ENCODE peak calls at places on chromosomes 11 and 22, in six cellular contexts. U is activated T-cell treated with anti-CD3 and anti-CD28 coated beads, Interleukin-2, amount 50 U/mL, for 72 hours; C is foreskin keratinocyte; T is stimulated activated naive B cell treated with anti-CD40 and anti-IgM and Interleukin-4, amounts not matched to agents 10 μg/mL and 1 μg/mL and 100 μg/mL, for 72 hours; P is WTC11; L is mucosa of descending colon. S is an unnamed sample.

GRCh38 chr11:15142838-15143237 is 28.1 kb downstream of the INSC start:
- ATAC-seq in T (no peak), P (no peak), C (no peak), L (no peak), U (no peak), S (no peak)

GRCh38 chr22:30205281-30206115 is 41.1 kb downstream of the LIF start:
- ATAC-seq in T (no peak), U (no peak), L (no peak), C (no peak), P (no peak), S (no peak)

GRCh38 chr22:43289551-43289963 is 53.6 kb downstream of the SCUBE1 start:
- ATAC-seq in T (no peak), C (no peak), U (no peak), L (no peak), P (no peak), S (no peak)

GRCh38 chr11:100866453-100866852 is 179.4 kb downstream of the ARHGAP42 start:
- ATAC-seq in C (peak), P (no peak), U (no peak), T (peak), L (no peak), S (peak)

GRCh38 chr11:820655-821512 is 2.2 kb downstream of the PNPLA2 start:
- ATAC-seq in C (no peak), P (no peak), L (peak), U (no peak), T (no peak), S (no peak)

GRCh38 chr22:43520632-43521039 is 108.8 kb downstream of the MPPED1 start:
- ATAC-seq in L (no peak), U (peak), T (peak), P (no peak), C (no peak), S (peak)

GRCh38 chr11:75518771-75519653 is 6.7 kb downstream of the GDPD5 start:
- ATAC-seq in U (no peak), L (no peak), P (no peak), C (no peak), T (no peak), S (no peak)

GRCh38 chr11:121544956-121545355 is 92.2 kb upstream of the SORL1-AS1 start:
- ATAC-seq in L (no peak), C (no peak), T (peak), U (peak), P (no peak), S (no peak)

GRCh38 chr22:31079095-31079642 is 1.9 kb upstream of the SMTN start:
- ATAC-seq in P (peak), L (peak), C (no peak), U (no peak), T (no peak), S (no peak)

GRCh38 chr22:39641660-39642059 is 71.1 kb downstream of the CACNA1I start:
- ATAC-seq in T (no peak), P (no peak), U (no peak), C (no peak), L (no peak), S (no peak)

GRCh38 chr11:14972581-14973490 is 685 bp upstream of the CALCA start:
- ATAC-seq in T (no peak), P (no peak), L (no peak), C (no peak), U (peak), S (no peak)

GRCh38 chr11:69826773-69827172 is 7.6 kb upstream of the FGF3 start:
- ATAC-seq in P (no peak), C (no peak), L (no peak), U (no peak), T (no peak), S (no peak)

GRCh38 chr11:1122356-1123002 is 35.3 kb upstream of the MUC5AC start:
- ATAC-seq in U (no peak), C (no peak), P (no peak), T (no peak), L (no peak), S (no peak)

GRCh38 chr11:106379265-106379664 is 301.8 kb downstream of the AASDHPPT start:
- ATAC-seq in U (no peak), T (no peak), P (no peak), L (no peak), C (no peak), S (no peak)

GRCh38 chr11:82546556-82547162 is 187.0 kb downstream of the FAM181B start:
- ATAC-seq in C (no peak), L (no peak), P (peak), T (no peak), U (no peak), S (no peak)

GRCh38 chr22:41563051-41563711 is 2.4 kb downstream of the CSDC2 start:
- ATAC-seq in L (no peak), U (no peak), T (no peak), P (no peak), C (peak), S (no peak)

GRCh38 chr11:68362801-68363379 is 50.5 kb downstream of the LRP5 start:
- ATAC-seq in T (no peak), P (no peak), L (no peak), U (no peak), C (no peak), S (no peak)

GRCh38 chr22:46953968-46954755 is 191.7 kb downstream of the TBC1D22A start:
- ATAC-seq in L (no peak), C (no peak), U (no peak), P (peak), T (no peak), S (no peak)

GRCh38 chr22:45317551-45318167 is 7.9 kb downstream of the FAM118A start:
- ATAC-seq in L (peak), T (no peak), C (peak), U (no peak), P (peak), S (no peak)

GRCh38 chr22:41661088-41661487 is 27.6 kb downstream of the SNU13 start:
- ATAC-seq in L (no peak), P (no peak), C (no peak), U (no peak), T (no peak), S (no peak)

GRCh38 chr22:37427128-37427710 is at the start of gene ELFN2:
- ATAC-seq in C (no peak), T (no peak), L (no peak), U (no peak), P (no peak), S (no peak)

GRCh38 chr11:61526956-61527731 is 18.6 kb downstream of the LRRC10B start:
- ATAC-seq in P (no peak), L (no peak), C (no peak), T (no peak), U (no peak), S (no peak)

GRCh38 chr22:22721681-22722309 is 77.4 kb downstream of the GGTLC2 start:
- ATAC-seq in P (no peak), C (peak), L (peak), U (peak), T (peak), S (peak)

GRCh38 chr22:25374871-25375270 is 155.4 kb downstream of the CRYBB2 start:
- ATAC-seq in T (no peak), P (no peak), C (no peak), L (peak), U (no peak), S (no peak)

GRCh38 chr22:26713823-26714449 is 56.5 kb downstream of the MIAT start:
- ATAC-seq in U (no peak), T (no peak), P (no peak), C (no peak), L (no peak), S (no peak)

GRCh38 chr22:30472994-30473720 is 1.3 kb upstream of the SEC14L3 start:
- ATAC-seq in P (no peak), T (no peak), L (no peak), U (no peak), C (no peak), S (no peak)

GRCh38 chr11:34080609-34081008 is 24.8 kb upstream of the NAT10 start:
- ATAC-seq in U (no peak), C (no peak), T (no peak), L (no peak), P (no peak), S (no peak)

GRCh38 chr11:111845256-111846028 is 25.9 kb downstream of the ALG9 start:
- ATAC-seq in T (no peak), P (no peak), U (peak), C (no peak), L (no peak), S (no peak)

GRCh38 chr11:76738618-76739220 is 44.4 kb upstream of the TSKU start:
- ATAC-seq in U (no peak), P (no peak), L (no peak), C (no peak), T (no peak), S (no peak)

GRCh38 chr11:124896071-124896750 is 1.5 kb downstream of the ROBO4 start:
- ATAC-seq in C (peak), U (no peak), P (no peak), L (no peak), T (no peak), S (no peak)

GRCh38 chr22:20982563-20982882 is 426 bp downstream of the LZTR1 start:
- ATAC-seq in T (peak), L (peak), U (peak), C (no peak), P (peak), S (peak)

GRCh38 chr11:73680687-73681086 is 34.3 kb downstream of the PLEKHB1 start:
- ATAC-seq in P (no peak), L (peak), U (no peak), C (no peak), T (no peak), S (no peak)

GRCh38 chr11:44658451-44658850 is 68.3 kb upstream of the TSPAN18 start:
- ATAC-seq in L (no peak), C (no peak), U (no peak), P (peak), T (no peak), S (no peak)

GRCh38 chr22:17086301-17086700 is 1.5 kb downstream of the IL17RA start:
- ATAC-seq in P (no peak), T (no peak), C (no peak), L (no peak), U (no peak), S (no peak)

GRCh38 chr22:28759861-28760560 is 12.5 kb upstream of the CCDC117 start:
- ATAC-seq in L (peak), P (peak), C (no peak), T (peak), U (no peak), S (peak)

GRCh38 chr11:19208959-19209568 is 7.3 kb upstream of the CSRP3 start:
- ATAC-seq in L (peak), T (no peak), P (no peak), U (no peak), C (no peak), S (no peak)

GRCh38 chr11:78256962-78257361 is 68.2 kb downstream of the USP35 start:
- ATAC-seq in C (no peak), T (no peak), L (peak), U (no peak), P (peak), S (no peak)

GRCh38 chr11:71500601-71501021 is 26.5 kb upstream of the KRTAP5-7 start:
- ATAC-seq in P (no peak), U (no peak), L (peak), C (no peak), T (no peak), S (no peak)

S was measured in stimulated activated memory B cell treated with anti-CD40 and anti-IgM and Interleukin-4, amounts not matched to agents 10 μg/mL and 1 μg/mL and 100 μg/mL, for 72 hours.